ENCODE peak calls at places on chromosomes 7 and 10, in five cellular contexts. One of them, this sample, is unnamed. For H3K4me1, the result is how much of the 10 kb centered on the place peaks cover.

GRCh38 chr7:55019691-55020480 is 1.1 kb downstream of the EGFR start:
- DNase-seq in transverse colon: peak
- DNase-seq in RWPE2: no peak
- DNase-seq in endodermal cell: peak
- DNase-seq in PC-9: no peak
- DNase-seq in this sample: no peak

GRCh38 chr7:125934965-125935364 is 1005.3 kb upstream of the POT1 start:
- DNase-seq in PC-9: no peak
- DNase-seq in endodermal cell: no peak
- DNase-seq in transverse colon: no peak
- DNase-seq in RWPE2: no peak
- DNase-seq in this sample: no peak

GRCh38 chr7:117401293-117402002 is 25.8 kb downstream of the ASZ1 start:
- DNase-seq in PC-9: no peak
- DNase-seq in RWPE2: no peak
- DNase-seq in transverse colon: no peak
- DNase-seq in endodermal cell: no peak
- DNase-seq in this sample: no peak

GRCh38 chr7:130732980-130733865 is 784 bp downstream of the KLF14 start:
- DNase-seq in endodermal cell: peak
- DNase-seq in RWPE2: peak
- DNase-seq in transverse colon: peak
- DNase-seq in PC-9: no peak
- DNase-seq in this sample: no peak

GRCh38 chr10:35426657-35427056 is 90.3 kb downstream of the CCNY start:
- DNase-seq in transverse colon: no peak
- DNase-seq in PC-9: no peak
- DNase-seq in RWPE2: no peak
- DNase-seq in endodermal cell: no peak
- DNase-seq in this sample: no peak

GRCh38 chr7:47453093-47454056 is 128.5 kb downstream of the TNS3 start:
- DNase-seq in PC-9: peak
- DNase-seq in transverse colon: peak
- DNase-seq in RWPE2: peak
- DNase-seq in endodermal cell: peak
- DNase-seq in this sample: peak

GRCh38 chr7:92735707-92736106 is 100.7 kb downstream of the CDK6 start:
- DNase-seq in transverse colon: no peak
- DNase-seq in endodermal cell: no peak
- DNase-seq in PC-9: no peak
- DNase-seq in RWPE2: no peak
- DNase-seq in this sample: no peak

GRCh38 chr7:55568613-55569268 is 3.6 kb downstream of the VOPP1 start:
- DNase-seq in transverse colon: no peak
- DNase-seq in PC-9: no peak
- DNase-seq in endodermal cell: no peak
- DNase-seq in RWPE2: no peak
- DNase-seq in this sample: no peak

GRCh38 chr10:60414877-60415585 is 25.4 kb upstream of the ANK3 start:
- DNase-seq in transverse colon: no peak
- DNase-seq in PC-9: peak
- DNase-seq in endodermal cell: peak
- DNase-seq in RWPE2: peak
- DNase-seq in this sample: no peak

GRCh38 chr10:68781613-68782574 is 45.4 kb upstream of the STOX1 start:
- DNase-seq in PC-9: no peak
- DNase-seq in transverse colon: no peak
- DNase-seq in RWPE2: no peak
- DNase-seq in endodermal cell: no peak
- DNase-seq in this sample: no peak

GRCh38 chr7:86904949-86905834 is 154.3 kb downstream of the ELAPOR2 start:
- DNase-seq in transverse colon: no peak
- DNase-seq in endodermal cell: peak
- DNase-seq in PC-9: peak
- DNase-seq in RWPE2: no peak
- DNase-seq in this sample: no peak

GRCh38 chr10:78944658-78945333 is 124.0 kb upstream of the ZMIZ1 start:
- DNase-seq in transverse colon: peak
- DNase-seq in endodermal cell: peak
- DNase-seq in PC-9: peak
- DNase-seq in RWPE2: no peak
- DNase-seq in this sample: no peak

GRCh38 chr7:1537631-1538412 is 7.3 kb downstream of the MAFK start:
- DNase-seq in endodermal cell: peak
- DNase-seq in RWPE2: peak
- DNase-seq in PC-9: no peak
- DNase-seq in transverse colon: peak
- DNase-seq in this sample: peak

GRCh38 chr10:133026171-133026570 is 61.6 kb upstream of the ADGRA1 start:
- DNase-seq in endodermal cell: no peak
- DNase-seq in PC-9: no peak
- DNase-seq in RWPE2: no peak
- DNase-seq in transverse colon: no peak
- DNase-seq in this sample: no peak

GRCh38 chr7:131188367-131189339 is 139.0 kb upstream of the MKLN1 start:
- DNase-seq in RWPE2: peak
- DNase-seq in PC-9: peak
- DNase-seq in transverse colon: no peak
- DNase-seq in endodermal cell: peak
- DNase-seq in this sample: no peak

GRCh38 chr10:59991661-59992060 is 85.3 kb upstream of the CCDC6 start:
- DNase-seq in endodermal cell: no peak
- DNase-seq in RWPE2: peak
- DNase-seq in PC-9: peak
- DNase-seq in transverse colon: peak
- DNase-seq in this sample: no peak

GRCh38 chr10:79397575-79398303 is 47.7 kb downstream of the ZCCHC24 start:
- DNase-seq in RWPE2: no peak
- DNase-seq in transverse colon: no peak
- DNase-seq in PC-9: no peak
- DNase-seq in endodermal cell: no peak
- DNase-seq in this sample: no peak

GRCh38 chr7:93046641-93047040 is 71.1 kb downstream of the SAMD9 start:
- DNase-seq in RWPE2: no peak
- DNase-seq in transverse colon: no peak
- DNase-seq in endodermal cell: no peak
- DNase-seq in PC-9: no peak
- DNase-seq in this sample: no peak

GRCh38 chr10:50919010-50919409 is 33.6 kb upstream of the A1CF start:
- DNase-seq in transverse colon: no peak
- DNase-seq in PC-9: no peak
- DNase-seq in endodermal cell: no peak
- DNase-seq in RWPE2: no peak
- DNase-seq in this sample: no peak
- H3K4me1 ChIP-seq in transverse colon: under half
- H3K4me1 ChIP-seq in PC-9: under half
- H3K4me1 ChIP-seq in endodermal cell: under half
- H3K4me1 ChIP-seq in RWPE2: under half
- H3K4me1 ChIP-seq in this sample: under half

DNA sequence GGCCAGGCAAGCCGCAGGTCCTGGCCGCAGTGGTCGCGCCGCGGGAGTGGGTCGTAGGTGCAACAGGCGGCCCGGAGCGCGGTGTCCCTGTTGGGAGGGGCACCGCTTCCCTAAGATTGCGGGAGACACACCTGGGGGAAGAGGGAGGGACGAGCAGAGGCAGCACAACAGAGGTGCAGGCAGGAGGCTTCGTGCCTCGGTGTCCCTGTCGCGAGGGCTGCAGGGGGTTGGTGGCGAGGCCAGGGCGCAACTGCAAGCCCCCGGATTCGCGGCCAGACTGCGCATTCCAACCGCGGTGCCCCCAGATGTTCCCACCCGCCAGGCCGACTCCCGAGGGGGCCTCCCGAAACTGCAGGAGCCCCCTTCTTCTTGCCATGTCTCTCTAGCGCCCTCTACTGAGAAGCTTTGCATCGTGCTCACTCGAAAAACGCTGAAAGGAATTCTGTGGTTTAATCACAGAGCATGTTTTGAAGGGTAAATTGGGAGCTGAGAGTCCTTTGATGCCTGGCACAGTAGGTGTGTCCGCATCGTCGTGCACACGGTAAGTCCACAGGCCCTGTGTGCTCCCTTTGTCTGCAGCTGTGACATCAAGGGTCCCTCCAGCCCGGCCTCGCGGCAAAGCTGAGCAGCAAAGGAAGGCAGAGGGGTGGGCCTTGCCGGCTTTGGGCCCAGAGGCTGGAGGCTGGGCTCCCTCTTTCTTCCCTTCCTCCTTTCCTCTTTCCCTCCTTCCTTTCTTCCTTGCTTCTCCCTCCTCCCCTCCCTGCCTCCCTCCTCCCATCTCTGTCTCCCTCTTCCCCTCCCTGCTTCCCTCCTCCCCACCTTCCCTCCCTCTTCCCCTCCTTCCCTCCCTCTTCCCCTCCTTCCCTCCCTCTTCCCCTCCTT is 6.2 kb upstream of the MBL2 start:
- DNase-seq in transverse colon: no peak
- DNase-seq in PC-9: no peak
- DNase-seq in endodermal cell: peak
- DNase-seq in RWPE2: no peak
- DNase-seq in this sample: no peak
- TF ChIP-seq CTCF in transverse colon: no peak
- TF ChIP-seq CTCF in PC-9: peak
- TF ChIP-seq CTCF in endodermal cell: peak
- TF ChIP-seq CTCF in RWPE2: peak
- TF ChIP-seq CTCF in this sample: no peak

DNA sequence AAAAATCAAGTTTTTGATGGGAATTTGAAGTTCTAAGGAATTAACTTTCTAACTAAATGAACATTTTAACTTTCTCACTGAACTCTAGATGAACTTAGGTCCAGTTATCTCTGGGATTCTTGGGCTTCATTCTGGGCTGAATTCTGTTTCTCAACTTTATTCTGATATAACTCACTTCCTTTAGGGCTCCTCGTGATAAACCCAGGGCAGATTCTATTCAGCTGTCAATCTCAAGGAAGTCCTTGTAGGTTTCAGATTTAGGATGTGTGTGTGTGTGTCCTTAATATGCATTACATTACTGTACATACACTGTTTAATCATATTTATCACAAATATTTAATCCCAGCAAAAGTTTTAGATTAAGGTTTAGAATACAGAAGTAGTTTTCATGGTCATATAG is 344.3 kb downstream of the GATA3 start:
- DNase-seq in endodermal cell: no peak
- DNase-seq in transverse colon: no peak
- DNase-seq in PC-9: no peak
- DNase-seq in RWPE2: no peak
- DNase-seq in this sample: no peak
- H3K4me1 ChIP-seq in endodermal cell: under half
- H3K4me1 ChIP-seq in transverse colon: under half
- H3K4me1 ChIP-seq in PC-9: under half
- H3K4me1 ChIP-seq in RWPE2: under half
- H3K4me1 ChIP-seq in this sample: under half

GRCh38 chr10:98852686-98853085 is 383.0 kb downstream of the HPSE2 start:
- DNase-seq in RWPE2: no peak
- DNase-seq in transverse colon: no peak
- DNase-seq in endodermal cell: no peak
- DNase-seq in PC-9: no peak
- DNase-seq in this sample: no peak
- TF ChIP-seq CTCF in RWPE2: peak
- TF ChIP-seq CTCF in transverse colon: no peak
- TF ChIP-seq CTCF in endodermal cell: peak
- TF ChIP-seq CTCF in PC-9: peak
- TF ChIP-seq CTCF in this sample: no peak

DNA sequence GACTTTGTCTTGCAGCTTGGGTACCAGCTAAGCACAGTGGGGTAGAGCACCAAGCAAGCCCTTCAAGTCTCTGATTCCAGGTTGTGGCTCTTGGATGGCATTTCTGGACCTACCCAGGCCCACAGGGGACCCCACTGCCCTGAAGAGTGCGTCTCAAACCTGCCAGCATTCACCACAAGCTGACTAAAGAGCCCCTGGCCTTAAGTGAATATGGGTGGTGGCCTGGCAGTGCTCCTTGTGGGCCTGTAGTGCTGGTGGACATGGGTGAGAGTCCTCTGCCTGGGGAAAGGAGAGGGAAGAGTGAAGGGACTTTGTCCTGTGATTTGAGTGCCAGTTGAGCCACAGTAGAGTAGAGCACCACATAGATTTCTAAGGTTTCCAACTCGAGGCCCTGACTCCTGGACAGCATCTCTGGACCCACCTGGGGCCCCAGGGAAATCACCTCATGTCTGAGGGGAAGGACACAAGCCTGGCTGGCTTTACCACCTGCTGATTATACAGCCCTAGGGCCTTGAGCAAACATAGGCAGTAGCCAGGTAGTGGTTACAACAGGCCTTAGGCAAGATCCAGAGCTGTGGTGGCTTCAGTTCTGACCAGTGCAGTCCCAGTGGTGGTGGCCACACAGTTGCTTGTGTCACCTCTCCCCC is 23.7 kb downstream of the GSDME start:
- DNase-seq in RWPE2: no peak
- DNase-seq in PC-9: peak
- DNase-seq in transverse colon: no peak
- DNase-seq in endodermal cell: no peak
- DNase-seq in this sample: no peak
- H3K4me1 ChIP-seq in RWPE2: under half
- H3K4me1 ChIP-seq in PC-9: under half
- H3K4me1 ChIP-seq in transverse colon: under half
- H3K4me1 ChIP-seq in endodermal cell: under half
- H3K4me1 ChIP-seq in this sample: under half

GRCh38 chr10:3803295-3803883 is 18.4 kb upstream of the KLF6 start:
- DNase-seq in transverse colon: no peak
- DNase-seq in endodermal cell: no peak
- DNase-seq in RWPE2: no peak
- DNase-seq in PC-9: no peak
- DNase-seq in this sample: no peak
- TF ChIP-seq CTCF in transverse colon: no peak
- TF ChIP-seq CTCF in endodermal cell: peak
- TF ChIP-seq CTCF in RWPE2: no peak
- TF ChIP-seq CTCF in PC-9: no peak
- TF ChIP-seq CTCF in this sample: no peak

GRCh38 chr7:44045226-44046014 is 918 bp downstream of the DBNL start:
- DNase-seq in transverse colon: no peak
- DNase-seq in RWPE2: no peak
- DNase-seq in PC-9: peak
- DNase-seq in endodermal cell: no peak
- DNase-seq in this sample: no peak
- H3K4me1 ChIP-seq in transverse colon: under half
- H3K4me1 ChIP-seq in RWPE2: under half
- H3K4me1 ChIP-seq in PC-9: under half
- H3K4me1 ChIP-seq in endodermal cell: under half
- H3K4me1 ChIP-seq in this sample: under half

This sample was measured in suprapubic skin.